ENCODE peak calls at places on chromosomes 7 and 10, in ten cellular contexts. D is activated gamma-delta T cell treated with anti-CD3 and anti-CD28 coated beads, Interleukin-2, amount 50 U/mL, for 16 hours; O is AG04449; K is GM12865; J is NCI-H2171; U is mammary epithelial cell; G is HEK293T; Y is neural crest cell; C is cardiac septum; N is breast epithelium. B is an unnamed sample.

GRCh38 chr10:16049775-16050174 is 189.5 kb upstream of the MINDY3 start:
- DNase-seq in N (no peak), K (no peak), Y (no peak), C (no peak), O (no peak), G (no peak), J (no peak), U (peak; percentile 32), D (no peak), B (no peak)

GRCh38 chr7:145698526-145699262 is 417.9 kb upstream of the CNTNAP2 start:
- DNase-seq in C (no peak), N (no peak), K (no peak), O (no peak), G (no peak), U (no peak), D (no peak), Y (no peak), J (no peak), B (no peak)

GRCh38 chr7:106345421-106346166 is 60.8 kb upstream of the NAMPT start:
- DNase-seq in G (no peak), U (no peak), Y (no peak), D (peak; percentile 24), N (no peak), C (no peak), J (no peak), K (peak; percentile 37), O (no peak), B (no peak)

GRCh38 chr7:23242321-23242720 is 4.3 kb upstream of the GPNMB start:
- DNase-seq in G (no peak), C (no peak), N (no peak), D (no peak), O (no peak), J (no peak), U (peak; percentile 80), Y (no peak), K (peak; percentile 28), B (no peak)

GRCh38 chr10:77456414-77456813 is 181.2 kb downstream of the KCNMA1 start:
- DNase-seq in J (peak; percentile 12), U (no peak), G (no peak), N (no peak), Y (no peak), O (no peak), C (no peak), K (no peak), D (no peak), B (no peak)

GRCh38 chr7:47581442-47581820 is 480 bp downstream of the TNS3 start:
- DNase-seq in Y (peak; percentile 31), U (no peak), O (no peak), K (no peak), J (no peak), G (peak; percentile 32), C (no peak), N (no peak), D (no peak), B (peak; percentile 35)

GRCh38 chr7:22204312-22204711 is 152.6 kb downstream of the RAPGEF5 start:
- DNase-seq in J (no peak), G (no peak), K (no peak), U (no peak), D (no peak), Y (no peak), N (no peak), C (no peak), O (peak; percentile 12), B (no peak)

GRCh38 chr7:112788778-112789343 is 1.3 kb downstream of the TMEM168 start:
- DNase-seq in G (no peak), K (no peak), U (no peak), D (no peak), N (no peak), Y (no peak), C (no peak), O (no peak), J (no peak), B (no peak)

GRCh38 chr7:36951257-36951697 is 227.0 kb upstream of the AOAH start:
- DNase-seq in Y (no peak), O (no peak), D (no peak), K (peak; percentile 91), C (no peak), N (no peak), G (no peak), J (no peak), U (no peak), B (no peak)

GRCh38 chr7:107118109-107118900 is 50.5 kb upstream of the HBP1 start:
- DNase-seq in U (no peak), Y (no peak), C (no peak), O (no peak), J (no peak), D (no peak), K (no peak), N (no peak), G (no peak), B (no peak)

GRCh38 chr7:134420509-134421125 is 38.3 kb downstream of the AKR1B1 start:
- DNase-seq in U (peak; percentile 55), D (no peak), G (peak; percentile 77), N (no peak), J (peak; percentile 25), Y (peak; percentile 40), K (peak; percentile 28), O (no peak), C (no peak), B (peak; percentile 54)